ENCODE peak calls at places on chromosomes 5 and 9, in five cellular contexts. J is right cardiac atrium, M is HAP-1, C is uterus, S is left lung. B is an unnamed sample. For H3K9me3, the result is how much of the 10 kb centered on the place peaks cover.

GRCh38 chr5:141701341-141702119 is 19.5 kb upstream of the ARAP3 start:
- DNase-seq in J (no peak), M (no peak), C (no peak), S (peak), B (no peak)

GRCh38 chr5:74567351-74567870 is 73.1 kb downstream of the ENC1 start:
- DNase-seq in J (no peak), M (no peak), C (no peak), S (no peak), B (no peak)

GRCh38 chr5:16160706-16161105 is 18.9 kb downstream of the MARCHF11 start:
- DNase-seq in J (no peak), M (peak), C (no peak), S (no peak), B (no peak)

GRCh38 chr9:33919276-33919897 is 102.4 kb downstream of the UBE2R2 start:
- DNase-seq in J (no peak), M (no peak), C (no peak), S (no peak), B (no peak)

GRCh38 chr5:138466900-138467710 is 1.8 kb downstream of the EGR1 start:
- DNase-seq in J (peak), M (no peak), C (no peak), S (no peak), B (no peak)

GRCh38 chr5:9644630-9645029 is 14.5 kb upstream of the TAS2R1 start:
- DNase-seq in J (no peak), M (no peak), C (no peak), S (no peak), B (no peak)

GRCh38 chr5:89399553-89399952 is 516.6 kb upstream of the MEF2C start:
- DNase-seq in J (no peak), M (no peak), C (no peak), S (no peak), B (no peak)

GRCh38 chr9:116355153-116355827 is 201.7 kb downstream of the PAPPA start:
- DNase-seq in J (peak), M (no peak), C (peak), S (no peak), B (no peak)

GRCh38 chr5:170327168-170327567 is 29.6 kb upstream of the LCP2 start:
- DNase-seq in J (no peak), M (no peak), C (no peak), S (no peak), B (no peak)

GRCh38 chr5:30337084-30337573 is 856.4 kb upstream of the CDH6 start:
- DNase-seq in J (no peak), M (no peak), C (no peak), S (no peak), B (no peak)

GRCh38 chr5:158746979-158747378 is 352.7 kb downstream of the EBF1 start:
- DNase-seq in J (no peak), M (no peak), C (no peak), S (no peak), B (no peak)

GRCh38 chr5:135623186-135623715 is 44.5 kb upstream of the CXCL14 start:
- DNase-seq in J (no peak), M (no peak), C (no peak), S (no peak), B (no peak)

GRCh38 chr9:137300607-137301085 is 1.4 kb downstream of the NRARP start:
- DNase-seq in J (peak), M (peak), C (no peak), S (no peak), B (no peak)

GRCh38 chr9:21812415-21812814 is 10.0 kb downstream of the MTAP start:
- DNase-seq in J (no peak), M (no peak), C (no peak), S (no peak), B (no peak)

GRCh38 chr5:159913048-159913447 is 3.2 kb upstream of the ADRA1B start:
- DNase-seq in J (no peak), M (no peak), C (peak), S (no peak), B (no peak)

GRCh38 chr5:126448720-126449119 is 25.5 kb downstream of the GRAMD2B start:
- DNase-seq in J (no peak), M (no peak), C (no peak), S (no peak), B (no peak)

GRCh38 chr9:130226112-130226511 is 39.4 kb upstream of the HMCN2 start:
- DNase-seq in J (peak), M (no peak), C (no peak), S (no peak), B (no peak)

GRCh38 chr5:150544606-150545219 is 36.8 kb downstream of the NDST1 start:
- DNase-seq in J (peak), M (peak), C (peak), S (peak), B (no peak)

GRCh38 chr5:168851902-168852321 is 272.7 kb upstream of the PANK3 start:
- DNase-seq in J (no peak), M (peak), C (no peak), S (no peak), B (no peak)

GRCh38 chr9:108889649-108890067 is 27.6 kb downstream of the ACTL7A start:
- DNase-seq in J (no peak), M (no peak), C (no peak), S (no peak), B (no peak)

GRCh38 chr5:113495402-113495801 is 7.1 kb upstream of the MCC start:
- DNase-seq in J (no peak), M (no peak), C (no peak), S (no peak), B (no peak)

GRCh38 chr5:83388608-83389007 is 82.9 kb upstream of the VCAN start:
- DNase-seq in J (no peak), M (no peak), C (no peak), S (no peak), B (no peak)

GRCh38 chr9:100598641-100599145 is 20.8 kb downstream of the CAVIN4 start:
- DNase-seq in J (peak), M (peak), C (peak), S (peak), B (no peak)

GRCh38 chr9:97382099-97382718 is 29.7 kb upstream of the TDRD7 start:
- DNase-seq in J (no peak), M (no peak), C (no peak), S (no peak), B (no peak)

GRCh38 chr5:124492444-124493224 is 253.8 kb downstream of the ZNF608 start:
- DNase-seq in J (no peak), M (no peak), C (no peak), S (peak), B (no peak)

GRCh38 chr5:97846646-97847045 is 663.6 kb upstream of the RIOK2 start:
- DNase-seq in J (no peak), M (no peak), C (no peak), S (no peak), B (no peak)

GRCh38 chr9:107176701-107177100 is 106.4 kb upstream of the RAD23B start:
- DNase-seq in J (no peak), M (no peak), C (peak), S (no peak), B (no peak)

GRCh38 chr9:126842977-126843799 is 17.3 kb upstream of the ZBTB34 start:
- DNase-seq in J (no peak), M (no peak), C (no peak), S (no peak), B (no peak)

GRCh38 chr5:40871177-40871576 is 30.0 kb downstream of the CARD6 start:
- DNase-seq in J (no peak), M (no peak), C (no peak), S (no peak), B (no peak)

GRCh38 chr5:56543431-56544385 is 271.6 kb upstream of the MAP3K1 start:
- DNase-seq in J (no peak), M (no peak), C (no peak), S (no peak), B (no peak)

GRCh38 chr9:129490583-129491485 is 130.1 kb downstream of the C9orf50 start:
- DNase-seq in J (peak), M (no peak), C (no peak), S (peak), B (no peak)

GRCh38 chr5:142432961-142433360 is 108.1 kb upstream of the SPRY4 start:
- DNase-seq in J (no peak), M (no peak), C (no peak), S (no peak), B (no peak)

GRCh38 chr9:17962747-17963146 is 383.9 kb downstream of the SH3GL2 start:
- DNase-seq in J (peak), M (no peak), C (peak), S (no peak), B (peak)

GRCh38 chr5:126594077-126594476 is 942 bp downstream of the ALDH7A1 start:
- DNase-seq in J (no peak), M (no peak), C (no peak), S (no peak), B (no peak)

GRCh38 chr9:75084081-75084672 is 3.8 kb downstream of the NMRK1 start:
- DNase-seq in J (peak), M (no peak), C (no peak), S (no peak), B (no peak)

GRCh38 chr5:20469390-20469789 is 481.4 kb upstream of the CDH18 start:
- DNase-seq in J (no peak), M (no peak), C (no peak), S (no peak), B (no peak)

GRCh38 chr9:33782395-33783152 is 12.8 kb upstream of the PRSS3 start:
- DNase-seq in J (no peak), M (no peak), C (no peak), S (no peak), B (no peak)

GRCh38 chr5:125137535-125137934 is 391.1 kb upstream of the ZNF608 start:
- DNase-seq in J (no peak), M (no peak), C (no peak), S (no peak), B (no peak)

GRCh38 chr5:180328296-180329137 is 24.6 kb downstream of the GFPT2 start:
- DNase-seq in J (peak), M (peak), C (peak), S (peak), B (peak)

GRCh38 chr5:4896328-4896727 is 243.8 kb upstream of the ADAMTS16 start:
- DNase-seq in J (no peak), M (no peak), C (no peak), S (no peak), B (no peak)

DNA sequence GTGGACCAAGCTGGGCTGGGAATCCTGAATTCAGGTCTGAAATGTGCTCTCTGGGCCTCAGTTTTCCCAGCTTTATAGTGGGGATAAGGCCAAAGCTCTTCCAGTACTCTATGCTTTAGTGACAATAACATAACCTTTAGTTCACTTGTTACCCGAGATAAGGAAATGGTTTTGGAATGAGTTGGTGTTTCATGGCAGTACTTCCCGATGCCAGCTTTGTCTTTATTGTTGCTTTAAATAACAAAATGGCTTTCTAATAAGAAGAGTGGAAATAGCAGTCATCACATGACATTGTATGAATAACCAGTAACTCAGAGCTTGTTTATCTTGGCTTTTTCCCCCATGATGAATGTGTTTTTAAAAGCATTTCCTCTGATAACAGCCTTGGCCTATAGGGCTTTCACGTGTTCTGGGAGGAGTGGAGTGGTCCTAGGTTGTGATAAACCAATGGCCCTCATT is 53.6 kb downstream of the ZNF618 start:
- DNase-seq in J (no peak), M (no peak), C (no peak), S (no peak), B (no peak)
- H3K9me3 ChIP-seq in J (under half), M (under half), C (under half), S (under half), B (under half)

GRCh38 chr9:135647897-135648296 is 8.6 kb upstream of the GLT6D1 start:
- DNase-seq in J (no peak), M (no peak), C (no peak), S (no peak), B (no peak)
- H3K9me3 ChIP-seq in J (under half), M (under half), C (under half), S (half or more), B (under half)

DNA sequence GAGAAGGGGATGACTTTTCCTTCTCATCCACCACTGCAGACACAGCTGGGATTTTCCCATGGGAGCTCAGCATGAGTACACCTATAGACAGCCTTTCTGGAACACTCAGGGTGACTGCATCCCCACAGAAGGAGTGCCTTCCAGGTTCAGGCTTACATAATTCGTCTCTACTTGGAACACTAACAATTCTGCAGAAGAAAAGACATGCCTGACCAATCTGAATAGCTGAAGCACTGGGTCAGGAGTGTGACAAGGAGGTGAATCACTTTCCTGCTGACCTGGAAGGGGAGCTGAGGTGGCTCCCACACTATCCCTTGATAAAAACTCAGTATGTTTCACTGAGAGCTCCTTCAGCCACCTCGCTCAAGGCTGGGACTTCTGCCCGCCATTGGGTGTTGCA is 425.3 kb downstream of the TLR4 start:
- DNase-seq in J (no peak), M (no peak), C (no peak), S (no peak), B (no peak)
- H3K9me3 ChIP-seq in J (under half), M (under half), C (under half), S (under half), B (under half)

DNA sequence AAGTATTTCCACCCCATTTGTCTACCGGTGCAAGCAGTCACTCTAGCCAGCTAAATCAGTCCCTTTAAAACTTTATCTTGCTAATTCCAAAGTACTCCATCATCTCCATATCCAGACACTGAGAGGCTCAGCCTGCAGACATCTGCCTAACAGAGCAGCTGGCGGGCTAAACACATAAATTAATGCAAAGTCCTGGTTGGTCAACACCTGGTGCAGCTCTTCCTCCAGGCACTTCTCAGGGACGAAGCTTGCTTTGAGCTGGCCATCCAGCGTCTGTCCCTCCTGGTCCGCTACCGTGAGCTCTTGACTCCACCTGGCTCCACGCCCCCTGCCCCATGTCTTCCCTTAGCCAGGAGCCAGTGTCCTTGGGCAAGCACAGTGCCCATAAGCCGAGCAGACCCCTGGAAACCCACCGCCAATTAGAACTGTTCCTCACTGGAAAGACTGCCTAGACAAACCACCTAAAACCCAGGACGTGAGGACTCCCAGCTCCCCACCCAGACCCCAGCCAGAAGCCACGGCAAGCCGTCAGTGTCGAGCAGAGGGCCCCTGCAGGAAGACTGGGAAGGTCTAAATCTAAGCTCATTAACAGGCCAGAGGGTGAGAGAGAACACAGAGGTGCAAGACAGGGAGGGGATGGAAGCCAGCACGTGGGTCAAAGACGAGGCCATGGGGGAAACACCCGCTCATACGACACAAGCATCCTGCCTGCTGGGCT is 120.1 kb downstream of the COL23A1 start:
- DNase-seq in J (no peak), M (no peak), C (no peak), S (peak), B (no peak)
- H3K9me3 ChIP-seq in J (under half), M (under half), C (under half), S (under half), B (under half)

GRCh38 chr5:154478752-154479159 is 729 bp upstream of the HAND1 start:
- DNase-seq in J (no peak), M (no peak), C (no peak), S (peak), B (no peak)
- H3K9me3 ChIP-seq in J (under half), M (under half), C (under half), S (under half), B (under half)

GRCh38 chr5:2581418-2581817 is 170.1 kb downstream of the IRX2 start:
- DNase-seq in J (no peak), M (no peak), C (no peak), S (no peak), B (no peak)

GRCh38 chr5:2582106-2582505 is 169.4 kb downstream of the IRX2 start:
- DNase-seq in J (no peak), M (no peak), C (no peak), S (no peak), B (no peak)

GRCh38 chr5:2577637-2578036 is 173.8 kb downstream of the IRX2 start:
- DNase-seq in J (no peak), M (no peak), C (no peak), S (peak), B (no peak)

GRCh38 chr5:2576823-2577222 is 174.7 kb downstream of the IRX2 start:
- DNase-seq in J (no peak), M (no peak), C (no peak), S (peak), B (no peak)

DNA sequence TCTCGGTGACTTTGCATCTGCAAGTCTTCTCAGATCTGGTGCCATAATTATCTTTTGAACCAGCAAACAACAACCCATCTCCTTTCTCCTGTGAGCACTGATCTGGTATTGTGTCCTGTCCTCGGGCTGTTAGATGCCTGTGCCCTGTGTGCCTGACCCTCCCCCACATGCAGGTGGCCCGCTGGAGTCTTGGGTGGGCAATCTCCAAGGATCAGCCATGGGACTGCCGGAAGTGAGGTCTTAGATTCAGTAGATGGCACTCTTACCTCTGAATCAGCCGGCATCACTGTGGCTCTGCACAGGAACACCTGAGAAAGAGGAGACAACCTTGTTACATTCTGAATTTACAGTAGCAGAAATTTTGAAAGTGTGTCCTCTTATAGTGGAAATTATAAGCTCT is 172.4 kb downstream of the IRX2 start:
- DNase-seq in J (no peak), M (no peak), C (no peak), S (no peak), B (no peak)
- H3K9me3 ChIP-seq in J (under half), M (under half), C (under half), S (under half), B (under half)

DNA sequence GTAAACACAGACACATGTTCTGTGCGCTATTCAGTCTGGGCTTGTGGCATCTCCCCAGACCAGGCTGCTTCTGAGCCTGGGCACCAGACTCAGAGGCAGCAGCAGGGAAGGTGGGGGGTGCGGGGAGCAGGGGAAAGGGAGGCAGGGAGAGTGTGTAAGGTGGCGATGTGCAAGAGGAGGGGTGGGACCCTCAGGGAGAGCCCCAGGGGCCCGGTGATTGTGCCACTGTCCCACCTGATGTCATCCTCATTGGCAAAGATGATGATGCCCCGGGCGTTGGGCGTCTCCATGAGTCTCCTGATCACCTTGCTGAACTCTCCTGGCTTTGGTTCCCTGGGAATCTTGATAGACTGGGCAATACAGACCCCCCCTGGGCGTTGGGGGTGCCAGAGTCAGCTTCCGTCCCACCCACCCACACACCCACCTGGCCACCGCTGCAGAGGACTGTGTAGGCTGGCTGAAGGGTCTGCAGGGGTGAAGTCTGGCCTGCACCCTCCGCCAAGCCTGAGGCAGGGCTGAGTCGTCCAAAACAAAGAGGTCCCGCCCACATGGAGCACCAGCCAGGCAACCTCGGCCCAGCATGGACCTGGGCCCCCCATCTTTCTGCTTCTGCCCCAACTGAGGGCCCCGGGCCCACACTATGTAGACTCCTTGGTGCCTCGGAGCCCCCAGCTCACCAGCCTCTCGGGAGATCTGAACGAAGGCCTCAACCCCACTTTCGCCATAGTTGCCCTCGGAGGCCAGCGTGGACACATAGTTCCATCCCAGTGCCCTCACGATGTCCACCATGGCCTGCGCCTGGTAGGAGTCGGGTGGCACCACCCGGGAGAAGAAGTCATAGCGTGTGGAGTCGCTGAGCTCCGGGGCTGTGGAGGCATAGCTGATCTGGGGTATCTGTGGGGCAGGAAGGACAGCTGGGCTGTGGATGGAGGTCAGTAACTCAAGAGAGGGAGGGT is 3.7 kb downstream of the GRM6 start:
- DNase-seq in J (no peak), M (no peak), C (no peak), S (peak), B (no peak)
- H3K9me3 ChIP-seq in J (under half), M (under half), C (under half), S (under half), B (under half)

DNA sequence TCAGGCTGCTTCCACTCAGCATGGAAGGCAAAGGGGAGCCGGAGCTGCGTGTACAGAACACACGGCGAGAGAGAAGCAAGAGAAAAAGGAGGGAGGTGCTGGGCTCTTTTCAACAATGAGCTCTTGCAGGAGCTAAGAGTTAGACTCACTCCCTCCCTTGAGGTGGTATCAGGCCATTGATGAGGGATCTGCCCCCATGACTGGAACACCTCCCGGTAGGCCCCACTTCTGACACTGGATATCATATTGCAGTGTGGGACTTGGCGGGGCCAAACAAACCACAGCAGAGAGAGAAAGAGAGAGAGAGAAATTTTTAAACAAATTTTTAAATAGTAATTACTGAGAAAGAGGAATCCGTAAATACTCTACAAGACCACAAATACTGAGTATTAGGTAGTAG is 182.2 kb downstream of the TRIO start:
- DNase-seq in J (no peak), M (no peak), C (no peak), S (no peak), B (no peak)
- H3K9me3 ChIP-seq in J (under half), M (under half), C (under half), S (under half), B (under half)